ENCODE peak calls at places on chromosomes 3 and 15, in five cellular contexts. One of them, this sample, is unnamed. For H3K27me3 and H3K36me3, the result is how much of the 10 kb centered on the place peaks cover.

GRCh38 chr3:133159498-133160475 is 121.6 kb downstream of the TMEM108 start:
- DNase-seq in tibial artery: no peak
- DNase-seq in heart left ventricle: no peak
- DNase-seq in heart right ventricle: no peak
- DNase-seq in IMR-90: no peak
- DNase-seq in this sample: no peak

GRCh38 chr3:196604548-196604947 is 34.9 kb upstream of the NRROS start:
- DNase-seq in tibial artery: no peak
- DNase-seq in heart left ventricle: no peak
- DNase-seq in heart right ventricle: no peak
- DNase-seq in IMR-90: no peak
- DNase-seq in this sample: no peak

GRCh38 chr15:96869122-96869521 is 538.6 kb downstream of the NR2F2 start:
- DNase-seq in tibial artery: no peak
- DNase-seq in heart left ventricle: no peak
- DNase-seq in heart right ventricle: no peak
- DNase-seq in IMR-90: no peak
- DNase-seq in this sample: no peak

GRCh38 chr3:196994056-196994455 is 25.4 kb upstream of the PIGZ start:
- DNase-seq in tibial artery: no peak
- DNase-seq in heart left ventricle: no peak
- DNase-seq in heart right ventricle: no peak
- DNase-seq in IMR-90: no peak
- DNase-seq in this sample: no peak

GRCh38 chr3:63015614-63016016 is 140.4 kb upstream of the CADPS start:
- DNase-seq in tibial artery: no peak
- DNase-seq in heart left ventricle: no peak
- DNase-seq in heart right ventricle: no peak
- DNase-seq in IMR-90: no peak
- DNase-seq in this sample: no peak

GRCh38 chr3:72447059-72447946 is 400.9 kb downstream of the SHQ1 start:
- DNase-seq in tibial artery: peak
- DNase-seq in heart left ventricle: peak
- DNase-seq in heart right ventricle: peak
- DNase-seq in IMR-90: peak
- DNase-seq in this sample: peak

GRCh38 chr3:177362646-177363045 is 165.4 kb upstream of the TBL1XR1 start:
- DNase-seq in tibial artery: no peak
- DNase-seq in heart left ventricle: no peak
- DNase-seq in heart right ventricle: no peak
- DNase-seq in IMR-90: no peak
- DNase-seq in this sample: no peak

GRCh38 chr3:155026999-155027591 is 53.0 kb upstream of the MME start:
- DNase-seq in tibial artery: no peak
- DNase-seq in heart left ventricle: no peak
- DNase-seq in heart right ventricle: no peak
- DNase-seq in IMR-90: peak
- DNase-seq in this sample: no peak

GRCh38 chr15:29889545-29890329 is 67.5 kb upstream of the TJP1 start:
- DNase-seq in tibial artery: no peak
- DNase-seq in heart left ventricle: no peak
- DNase-seq in heart right ventricle: no peak
- DNase-seq in IMR-90: no peak
- DNase-seq in this sample: no peak

GRCh38 chr15:67768592-67768991 is 56.7 kb upstream of the SKOR1 start:
- DNase-seq in tibial artery: no peak
- DNase-seq in heart left ventricle: no peak
- DNase-seq in heart right ventricle: no peak
- DNase-seq in IMR-90: no peak
- DNase-seq in this sample: no peak

GRCh38 chr3:11784962-11785361 is 61.7 kb downstream of the TAMM41 start:
- DNase-seq in tibial artery: no peak
- DNase-seq in heart left ventricle: no peak
- DNase-seq in heart right ventricle: no peak
- DNase-seq in IMR-90: no peak
- DNase-seq in this sample: no peak

GRCh38 chr15:82197734-82198594 is 64.6 kb downstream of the EFL1 start:
- DNase-seq in tibial artery: peak
- DNase-seq in heart left ventricle: peak
- DNase-seq in heart right ventricle: peak
- DNase-seq in IMR-90: peak
- DNase-seq in this sample: no peak

GRCh38 chr3:47782538-47783308 is 1.0 kb upstream of the SMARCC1 start:
- DNase-seq in tibial artery: no peak
- DNase-seq in heart left ventricle: no peak
- DNase-seq in heart right ventricle: no peak
- DNase-seq in IMR-90: no peak
- DNase-seq in this sample: no peak

GRCh38 chr15:73940061-73940981 is 14.1 kb downstream of the LOXL1 start:
- DNase-seq in tibial artery: no peak
- DNase-seq in heart left ventricle: no peak
- DNase-seq in heart right ventricle: no peak
- DNase-seq in IMR-90: no peak
- DNase-seq in this sample: no peak

GRCh38 chr3:102790742-102791141 is 355.9 kb downstream of the ZPLD1 start:
- DNase-seq in tibial artery: no peak
- DNase-seq in heart left ventricle: no peak
- DNase-seq in heart right ventricle: no peak
- DNase-seq in IMR-90: peak
- DNase-seq in this sample: peak

GRCh38 chr15:56150204-56150603 is 93.5 kb downstream of the RFX7 start:
- DNase-seq in tibial artery: no peak
- DNase-seq in heart left ventricle: no peak
- DNase-seq in heart right ventricle: no peak
- DNase-seq in IMR-90: no peak
- DNase-seq in this sample: no peak

GRCh38 chr3:145370870-145371269 is 790.1 kb downstream of the PLOD2 start:
- DNase-seq in tibial artery: no peak
- DNase-seq in heart left ventricle: no peak
- DNase-seq in heart right ventricle: no peak
- DNase-seq in IMR-90: no peak
- DNase-seq in this sample: no peak

GRCh38 chr3:105387122-105387751 is 20.5 kb downstream of the ALCAM start:
- DNase-seq in tibial artery: no peak
- DNase-seq in heart left ventricle: no peak
- DNase-seq in heart right ventricle: no peak
- DNase-seq in IMR-90: peak
- DNase-seq in this sample: no peak

GRCh38 chr15:82624438-82624837 is 22.7 kb downstream of the CPEB1 start:
- DNase-seq in tibial artery: no peak
- DNase-seq in heart left ventricle: no peak
- DNase-seq in heart right ventricle: no peak
- DNase-seq in IMR-90: no peak
- DNase-seq in this sample: no peak

GRCh38 chr15:48052871-48053383 is 67.9 kb upstream of the SLC24A5 start:
- DNase-seq in tibial artery: no peak
- DNase-seq in heart left ventricle: no peak
- DNase-seq in heart right ventricle: no peak
- DNase-seq in IMR-90: no peak
- DNase-seq in this sample: no peak

GRCh38 chr3:155646128-155646527 is 98.7 kb downstream of the PLCH1 start:
- DNase-seq in tibial artery: no peak
- DNase-seq in heart left ventricle: no peak
- DNase-seq in heart right ventricle: no peak
- DNase-seq in IMR-90: no peak
- DNase-seq in this sample: no peak

GRCh38 chr15:89332446-89332845 is 2.2 kb downstream of the POLG start:
- DNase-seq in tibial artery: no peak
- DNase-seq in heart left ventricle: no peak
- DNase-seq in heart right ventricle: no peak
- DNase-seq in IMR-90: peak
- DNase-seq in this sample: no peak

GRCh38 chr15:66390670-66391069 is 4.0 kb downstream of the MAP2K1 start:
- DNase-seq in tibial artery: peak
- DNase-seq in heart left ventricle: no peak
- DNase-seq in heart right ventricle: no peak
- DNase-seq in IMR-90: no peak
- DNase-seq in this sample: no peak

GRCh38 chr15:76936671-76937070 is 5.1 kb downstream of the RCN2 start:
- DNase-seq in tibial artery: no peak
- DNase-seq in heart left ventricle: no peak
- DNase-seq in heart right ventricle: no peak
- DNase-seq in IMR-90: no peak
- DNase-seq in this sample: peak

GRCh38 chr15:80228959-80229610 is 22.9 kb downstream of the CTXND1 start:
- DNase-seq in tibial artery: no peak
- DNase-seq in heart left ventricle: no peak
- DNase-seq in heart right ventricle: no peak
- DNase-seq in IMR-90: peak
- DNase-seq in this sample: peak

GRCh38 chr3:127750226-127751031 is 71.9 kb downstream of the MGLL start:
- DNase-seq in tibial artery: no peak
- DNase-seq in heart left ventricle: peak
- DNase-seq in heart right ventricle: no peak
- DNase-seq in IMR-90: peak
- DNase-seq in this sample: peak

GRCh38 chr3:72663429-72663828 is 184.8 kb downstream of the SHQ1 start:
- DNase-seq in tibial artery: no peak
- DNase-seq in heart left ventricle: no peak
- DNase-seq in heart right ventricle: no peak
- DNase-seq in IMR-90: no peak
- DNase-seq in this sample: no peak

GRCh38 chr3:129371041-129371826 is 57.2 kb downstream of the EFCAB12 start:
- DNase-seq in tibial artery: no peak
- DNase-seq in heart left ventricle: no peak
- DNase-seq in heart right ventricle: no peak
- DNase-seq in IMR-90: no peak
- DNase-seq in this sample: no peak

GRCh38 chr3:63343674-63344073 is 65.6 kb downstream of the SYNPR start:
- DNase-seq in tibial artery: peak
- DNase-seq in heart left ventricle: peak
- DNase-seq in heart right ventricle: peak
- DNase-seq in IMR-90: peak
- DNase-seq in this sample: peak

GRCh38 chr15:73346735-73347312 is 21.9 kb downstream of the HCN4 start:
- DNase-seq in tibial artery: no peak
- DNase-seq in heart left ventricle: peak
- DNase-seq in heart right ventricle: peak
- DNase-seq in IMR-90: peak
- DNase-seq in this sample: peak

DNA sequence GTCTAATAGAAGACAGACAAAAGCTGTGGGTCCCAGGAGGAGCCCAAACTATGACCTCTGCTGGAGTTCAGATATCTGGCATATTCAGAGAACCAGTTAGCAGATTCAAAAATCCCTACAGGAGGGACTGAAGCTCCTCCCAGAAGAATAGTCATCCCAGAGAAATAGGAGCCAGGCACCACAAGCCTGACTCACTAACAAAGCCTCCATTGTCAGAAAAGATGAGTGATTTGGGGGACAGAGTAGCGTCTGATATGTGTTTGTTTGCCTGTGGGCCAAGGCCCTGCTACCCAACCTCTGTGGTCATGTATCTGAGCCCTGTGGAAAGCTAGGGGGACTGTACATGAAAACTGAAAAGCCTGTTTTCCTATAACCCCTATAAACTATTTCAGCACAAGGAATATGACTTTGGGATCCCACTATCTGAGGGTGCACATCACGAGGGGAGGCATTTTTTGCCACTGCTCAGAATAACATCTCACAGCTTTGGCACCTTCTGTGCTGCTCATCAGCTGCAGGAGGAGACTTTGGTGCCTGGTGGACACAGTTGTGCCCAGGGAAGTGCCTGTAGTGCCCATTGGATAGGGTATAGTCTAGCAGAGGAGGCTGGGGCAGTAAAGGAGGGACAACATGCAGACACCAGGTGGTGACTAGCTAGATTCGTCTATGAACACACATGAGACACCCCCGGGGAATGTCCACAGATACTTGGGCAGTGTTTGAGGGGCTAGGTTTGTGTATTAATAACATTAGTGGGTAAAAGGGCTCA is 9.7 kb upstream of the LARP6 start:
- DNase-seq in tibial artery: no peak
- DNase-seq in heart left ventricle: no peak
- DNase-seq in heart right ventricle: no peak
- DNase-seq in IMR-90: peak
- DNase-seq in this sample: peak
- TF ChIP-seq CTCF in tibial artery: no peak
- TF ChIP-seq CTCF in heart left ventricle: no peak
- TF ChIP-seq CTCF in heart right ventricle: no peak
- TF ChIP-seq CTCF in IMR-90: no peak
- TF ChIP-seq CTCF in this sample: no peak

GRCh38 chr3:147424325-147424910 is 15.3 kb downstream of the ZIC1 start:
- DNase-seq in tibial artery: no peak
- DNase-seq in heart left ventricle: no peak
- DNase-seq in heart right ventricle: no peak
- DNase-seq in IMR-90: no peak
- DNase-seq in this sample: no peak
- H3K27me3 ChIP-seq in tibial artery: under half
- H3K27me3 ChIP-seq in heart left ventricle: half or more
- H3K27me3 ChIP-seq in heart right ventricle: half or more
- H3K27me3 ChIP-seq in IMR-90: half or more
- H3K27me3 ChIP-seq in this sample: half or more

DNA sequence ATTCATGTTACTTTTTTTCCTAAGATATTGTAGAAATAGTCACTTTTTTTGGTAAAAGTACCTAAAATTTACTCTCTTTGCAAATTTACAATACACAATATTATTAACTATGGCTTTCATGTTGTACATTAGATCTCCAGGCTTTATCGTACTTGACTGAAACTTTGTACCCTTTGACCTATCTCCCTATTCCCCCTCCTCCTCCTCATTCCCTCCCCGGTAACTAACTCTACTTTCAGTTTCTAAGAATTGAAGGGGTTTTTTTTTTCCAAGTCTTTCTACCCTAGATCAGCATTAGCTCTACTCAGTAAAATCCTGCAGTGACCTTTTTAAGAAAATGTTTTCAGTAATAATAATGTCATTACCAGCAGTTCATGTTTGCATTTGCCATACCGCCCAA is 10.1 kb downstream of the HACL1 start:
- DNase-seq in tibial artery: no peak
- DNase-seq in heart left ventricle: no peak
- DNase-seq in heart right ventricle: no peak
- DNase-seq in IMR-90: no peak
- DNase-seq in this sample: no peak
- H3K36me3 ChIP-seq in tibial artery: under half
- H3K36me3 ChIP-seq in heart left ventricle: under half
- H3K36me3 ChIP-seq in heart right ventricle: half or more
- H3K36me3 ChIP-seq in IMR-90: under half
- H3K36me3 ChIP-seq in this sample: under half

DNA sequence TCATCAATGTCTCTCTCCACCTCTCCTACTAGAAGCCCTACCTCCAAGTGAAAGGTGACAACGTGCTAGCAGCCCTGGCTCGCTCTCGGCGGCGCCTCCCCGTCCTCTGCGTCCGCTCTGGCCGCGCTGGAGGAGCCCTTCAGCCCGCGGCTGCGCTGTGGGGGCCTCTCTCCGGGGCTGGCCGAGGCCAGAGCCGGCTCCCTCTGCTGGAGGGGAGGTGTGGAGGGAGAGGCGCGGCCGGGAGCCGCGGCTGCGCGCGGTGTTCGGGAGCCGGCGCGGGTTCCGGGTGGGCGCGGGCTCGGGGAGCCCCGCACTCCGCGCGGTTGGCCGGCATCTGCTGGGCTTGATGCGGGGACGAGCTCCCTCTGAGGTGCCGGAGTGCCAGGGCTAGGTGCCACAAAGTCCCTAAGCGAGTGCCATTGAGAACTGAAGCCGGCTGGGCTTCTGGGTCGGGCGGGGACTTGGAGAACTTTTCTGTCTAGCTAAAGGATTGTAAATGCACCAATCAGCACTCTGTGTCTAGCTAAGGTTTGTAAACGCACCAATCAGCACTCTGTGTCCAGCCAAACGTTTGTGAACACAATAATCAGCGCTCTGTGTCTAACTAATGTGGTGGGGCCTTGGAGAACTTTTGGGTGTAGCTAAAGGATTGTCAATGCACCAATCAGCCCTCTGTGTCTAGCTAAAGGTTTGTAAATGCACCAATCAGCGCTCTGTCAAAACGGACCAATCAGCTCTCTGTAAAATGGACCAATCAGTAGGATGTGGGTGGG is 84.8 kb upstream of the ARRDC4 start:
- DNase-seq in tibial artery: no peak
- DNase-seq in heart left ventricle: peak
- DNase-seq in heart right ventricle: peak
- DNase-seq in IMR-90: no peak
- DNase-seq in this sample: no peak
- TF ChIP-seq CTCF in tibial artery: no peak
- TF ChIP-seq CTCF in heart left ventricle: no peak
- TF ChIP-seq CTCF in heart right ventricle: no peak
- TF ChIP-seq CTCF in IMR-90: no peak
- TF ChIP-seq CTCF in this sample: no peak

This sample was measured in kidney epithelial cell.